ENCODE peak calls at places on chromosomes 6 and 20, in nine cellular contexts. Y, J, M, P, T, Z, R, W and B are unnamed samples.

GRCh38 chr20:53750827-53751393 is 157.3 kb upstream of the ZNF217 start:
- DNase-seq in Y (peak), J (no peak), M (peak), P (no peak), T (no peak), Z (no peak), R (no peak), W (no peak), B (no peak)

GRCh38 chr20:21396045-21396893 is 1.1 kb downstream of the NKX2-4 start:
- DNase-seq in Y (no peak), J (no peak), M (no peak), P (peak), T (peak), Z (no peak), R (no peak), W (no peak), B (no peak)

GRCh38 chr20:34643919-34644318 is 33.0 kb downstream of the PIGU start:
- DNase-seq in Y (no peak), J (no peak), M (no peak), P (no peak), T (no peak), Z (no peak), R (no peak), W (no peak), B (no peak)

GRCh38 chr6:52020961-52021570 is 66.3 kb downstream of the PKHD1 start:
- DNase-seq in Y (no peak), J (peak), M (peak), P (peak), T (no peak), Z (no peak), R (no peak), W (no peak), B (no peak)

GRCh38 chr6:170147056-170147787 is 143.7 kb downstream of the DLL1 start:
- DNase-seq in Y (no peak), J (no peak), M (no peak), P (no peak), T (peak), Z (no peak), R (no peak), W (peak), B (no peak)

GRCh38 chr6:163779727-163780284 is 365.3 kb downstream of the QKI start:
- DNase-seq in Y (no peak), J (no peak), M (no peak), P (no peak), T (no peak), Z (no peak), R (no peak), W (no peak), B (no peak)

GRCh38 chr6:20565291-20565690 is 31.0 kb downstream of the CDKAL1 start:
- DNase-seq in Y (no peak), J (no peak), M (no peak), P (no peak), T (no peak), Z (no peak), R (no peak), W (no peak), B (no peak)

GRCh38 chr6:45483501-45483900 is 105.8 kb upstream of the SUPT3H start:
- DNase-seq in Y (no peak), J (no peak), M (no peak), P (no peak), T (no peak), Z (no peak), R (no peak), W (no peak), B (no peak)

GRCh38 chr6:131756039-131756438 is 45.2 kb upstream of the CTAGE9 start:
- DNase-seq in Y (no peak), J (no peak), M (no peak), P (no peak), T (no peak), Z (no peak), R (no peak), W (no peak), B (no peak)

GRCh38 chr6:143399176-143399575 is 51.3 kb downstream of the ADAT2 start:
- DNase-seq in Y (no peak), J (no peak), M (no peak), P (peak), T (no peak), Z (no peak), R (no peak), W (no peak), B (no peak)

GRCh38 chr6:15994814-15995459 is 133.9 kb upstream of the MYLIP start:
- DNase-seq in Y (no peak), J (peak), M (no peak), P (no peak), T (no peak), Z (no peak), R (no peak), W (no peak), B (no peak)

GRCh38 chr6:139882977-139883728 is 508.7 kb upstream of the CITED2 start:
- DNase-seq in Y (no peak), J (no peak), M (no peak), P (no peak), T (no peak), Z (no peak), R (no peak), W (no peak), B (no peak)

GRCh38 chr20:58078741-58079522 is 149.5 kb downstream of the ANKRD60 start:
- DNase-seq in Y (no peak), J (no peak), M (peak), P (no peak), T (no peak), Z (no peak), R (no peak), W (no peak), B (peak)

GRCh38 chr6:69386431-69386830 is 410.4 kb downstream of the LMBRD1 start:
- DNase-seq in Y (no peak), J (no peak), M (no peak), P (no peak), T (no peak), Z (no peak), R (no peak), W (no peak), B (no peak)

GRCh38 chr6:103122766-103123601 is 1729.5 kb downstream of the GRIK2 start:
- DNase-seq in Y (no peak), J (peak), M (peak), P (peak), T (peak), Z (no peak), R (peak), W (no peak), B (peak)

GRCh38 chr20:4601630-4602296 is 119.9 kb upstream of the PRND start:
- DNase-seq in Y (peak), J (no peak), M (no peak), P (no peak), T (peak), Z (no peak), R (peak), W (no peak), B (no peak)

GRCh38 chr6:136446579-136447182 is 103.5 kb downstream of the MAP7 start:
- DNase-seq in Y (no peak), J (no peak), M (no peak), P (no peak), T (no peak), Z (no peak), R (no peak), W (no peak), B (no peak)

GRCh38 chr20:59568509-59569024 is 35.8 kb upstream of the PHACTR3 start:
- DNase-seq in Y (no peak), J (no peak), M (no peak), P (no peak), T (no peak), Z (no peak), R (no peak), W (no peak), B (no peak)

GRCh38 chr6:72699142-72699541 is 77.3 kb downstream of the KCNQ5 start:
- DNase-seq in Y (no peak), J (no peak), M (no peak), P (no peak), T (no peak), Z (no peak), R (no peak), W (no peak), B (no peak)
- H3K27ac ChIP-seq in Y (no peak), J (no peak), M (no peak), P (no peak), T (no peak), Z (no peak), R (no peak), W (no peak), B (no peak)

GRCh38 chr20:63687419-63688233 is 8.8 kb upstream of the TNFRSF6B start:
- DNase-seq in Y (no peak), J (no peak), M (no peak), P (no peak), T (peak), Z (no peak), R (no peak), W (peak), B (no peak)
- H3K27ac ChIP-seq in Y (peak), J (no peak), M (no peak), P (no peak), T (no peak), Z (peak), R (no peak), W (peak), B (peak)

GRCh38 chr6:13796781-13797180 is 17.6 kb downstream of the MCUR1 start:
- DNase-seq in Y (no peak), J (no peak), M (no peak), P (no peak), T (no peak), Z (no peak), R (no peak), W (no peak), B (no peak)
- H3K27ac ChIP-seq in Y (no peak), J (no peak), M (peak), P (no peak), T (no peak), Z (no peak), R (peak), W (no peak), B (no peak)

DNA sequence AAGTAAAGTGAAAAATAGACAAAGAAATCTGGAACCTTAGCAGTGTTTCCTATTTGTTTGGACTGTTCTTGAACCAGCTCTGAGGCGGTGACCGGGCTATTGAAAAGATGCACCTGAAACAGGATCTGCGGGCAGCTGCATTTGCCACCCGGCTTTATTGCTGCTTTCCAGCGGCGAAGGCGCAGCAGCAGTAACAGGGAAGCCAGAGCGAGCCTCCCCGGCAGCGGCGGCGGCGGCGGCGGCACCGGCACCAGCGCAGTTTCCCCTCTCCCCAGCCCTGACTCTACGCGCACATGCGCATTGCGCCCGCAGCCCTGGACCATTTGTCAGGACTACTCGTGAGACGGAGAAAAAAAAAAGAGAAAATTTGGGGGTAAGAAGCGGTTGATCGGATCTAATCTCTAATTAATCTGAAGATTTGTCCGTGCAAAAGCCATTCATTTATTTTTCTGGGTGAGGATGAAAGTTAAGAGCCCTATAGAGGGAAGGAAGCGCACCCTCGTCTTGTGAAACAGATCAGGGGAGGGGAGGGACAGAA is at the start of gene L3MBTL3:
- DNase-seq in Y (peak), J (peak), M (peak), P (peak), T (peak), Z (peak), R (peak), W (peak), B (peak)
- H3K27ac ChIP-seq in Y (peak), J (peak), M (peak), P (no peak), T (no peak), Z (peak), R (no peak), W (peak), B (peak)

GRCh38 chr6:116773886-116774285 is 8.4 kb upstream of the FAM162B start:
- DNase-seq in Y (no peak), J (no peak), M (no peak), P (no peak), T (no peak), Z (no peak), R (no peak), W (no peak), B (no peak)
- H3K27ac ChIP-seq in Y (no peak), J (no peak), M (no peak), P (no peak), T (no peak), Z (no peak), R (no peak), W (no peak), B (no peak)